ENCODE peak calls at places on chromosomes 2 and 18, in four cellular contexts. S is kidney, Q is A673, Z is adrenal gland. L is an unnamed sample. For H3K9me3, the result is how much of the 10 kb centered on the place peaks cover.

GRCh38 chr2:3971313-3972192 is 268.2 kb downstream of the DCDC2C start:
- DNase-seq in S (no peak), Q (no peak), Z (no peak), L (no peak)

GRCh38 chr18:77316641-77317040 is 67.0 kb downstream of the GALR1 start:
- DNase-seq in S (no peak), Q (no peak), Z (no peak), L (no peak)

GRCh38 chr2:37604716-37605115 is 66.7 kb downstream of the CDC42EP3 start:
- DNase-seq in S (no peak), Q (no peak), Z (no peak), L (no peak)

GRCh38 chr2:37365669-37366068 is 21.2 kb downstream of the QPCT start:
- DNase-seq in S (no peak), Q (no peak), Z (no peak), L (no peak)

GRCh38 chr2:69291004-69291650 is 95.9 kb downstream of the GFPT1 start:
- DNase-seq in S (no peak), Q (no peak), Z (peak), L (no peak)

GRCh38 chr2:121298476-121298875 is 13.5 kb upstream of the TFCP2L1 start:
- DNase-seq in S (no peak), Q (no peak), Z (no peak), L (no peak)

GRCh38 chr2:199440118-199440517 is 17.6 kb downstream of the SATB2 start:
- DNase-seq in S (no peak), Q (peak), Z (no peak), L (no peak)

GRCh38 chr2:144498215-144498614 is 21.7 kb downstream of the ZEB2 start:
- DNase-seq in S (no peak), Q (no peak), Z (no peak), L (no peak)

GRCh38 chr2:8086796-8087479 is 594.9 kb upstream of the ID2 start:
- DNase-seq in S (no peak), Q (no peak), Z (peak), L (no peak)

GRCh38 chr2:152247337-152247695 is 71.8 kb upstream of the STAM2 start:
- DNase-seq in S (no peak), Q (no peak), Z (no peak), L (no peak)

GRCh38 chr2:140154711-140155110 is 1374.5 kb upstream of the NXPH2 start:
- DNase-seq in S (no peak), Q (no peak), Z (no peak), L (no peak)

GRCh38 chr18:12274793-12275192 is 20.6 kb downstream of the CIDEA start:
- DNase-seq in S (no peak), Q (no peak), Z (no peak), L (no peak)

GRCh38 chr2:42196403-42197267 is 27.5 kb downstream of the EML4 start:
- DNase-seq in S (no peak), Q (peak), Z (peak), L (no peak)

GRCh38 chr2:64793701-64794100 is 140.0 kb upstream of the SERTAD2 start:
- DNase-seq in S (no peak), Q (no peak), Z (no peak), L (no peak)

GRCh38 chr2:174325932-174326879 is 8.5 kb upstream of the SP9 start:
- DNase-seq in S (peak), Q (no peak), Z (peak), L (peak)

GRCh38 chr2:239555566-239555895 is 154.7 kb upstream of the HDAC4 start:
- DNase-seq in S (no peak), Q (no peak), Z (no peak), L (no peak)

GRCh38 chr2:8676191-8676914 is 5.5 kb upstream of the ID2 start:
- DNase-seq in S (peak), Q (peak), Z (peak), L (peak)

GRCh38 chr18:24071029-24071428 is 56.5 kb downstream of the TTC39C start:
- DNase-seq in S (no peak), Q (no peak), Z (no peak), L (no peak)

GRCh38 chr2:145484443-145485086 is 964.6 kb upstream of the ZEB2 start:
- DNase-seq in S (no peak), Q (no peak), Z (no peak), L (no peak)

GRCh38 chr2:2892892-2893291 is 484.7 kb downstream of the EIPR1 start:
- DNase-seq in S (no peak), Q (no peak), Z (no peak), L (no peak)

GRCh38 chr2:224151161-224151560 is 112.1 kb upstream of the SERPINE2 start:
- DNase-seq in S (no peak), Q (no peak), Z (no peak), L (no peak)

GRCh38 chr18:1018211-1018651 is 113.6 kb downstream of the ADCYAP1 start:
- DNase-seq in S (no peak), Q (no peak), Z (no peak), L (no peak)

GRCh38 chr2:102660574-102660973 is 41.2 kb downstream of the SLC9A2 start:
- DNase-seq in S (no peak), Q (no peak), Z (no peak), L (no peak)

GRCh38 chr2:119693967-119694366 is 15.0 kb downstream of the TMEM177 start:
- DNase-seq in S (no peak), Q (no peak), Z (no peak), L (no peak)

GRCh38 chr2:54903736-54904554 is 146.3 kb downstream of the RTN4 start:
- DNase-seq in S (no peak), Q (peak), Z (peak), L (peak)

GRCh38 chr2:48218169-48218568 is 311.8 kb upstream of the STON1 start:
- DNase-seq in S (no peak), Q (no peak), Z (no peak), L (no peak)

GRCh38 chr2:74576830-74577229 is 22.3 kb downstream of the DOK1 start:
- DNase-seq in S (no peak), Q (no peak), Z (peak), L (no peak)

GRCh38 chr2:56448999-56449431 is 265.2 kb downstream of the CCDC85A start:
- DNase-seq in S (peak), Q (no peak), Z (no peak), L (no peak)

GRCh38 chr2:74142340-74142739 is 5.4 kb downstream of the BOLA3 start:
- DNase-seq in S (no peak), Q (peak), Z (no peak), L (no peak)

GRCh38 chr2:97702731-97703470 is 10.5 kb upstream of the ZAP70 start:
- DNase-seq in S (no peak), Q (peak), Z (no peak), L (no peak)

GRCh38 chr18:44887227-44887631 is 206.5 kb downstream of the SETBP1 start:
- DNase-seq in S (no peak), Q (peak), Z (no peak), L (no peak)

GRCh38 chr2:54422072-54422581 is 34.0 kb upstream of the SPTBN1 start:
- DNase-seq in S (no peak), Q (no peak), Z (no peak), L (no peak)

GRCh38 chr2:3487432-3487831 is 31.9 kb downstream of the ADI1 start:
- DNase-seq in S (no peak), Q (no peak), Z (no peak), L (no peak)

GRCh38 chr18:21112140-21112473 is 494 bp upstream of the ROCK1 start:
- DNase-seq in S (peak), Q (peak), Z (no peak), L (no peak)

GRCh38 chr2:230927711-230928341 is 2.8 kb upstream of the GPR55 start:
- DNase-seq in S (no peak), Q (no peak), Z (no peak), L (no peak)

GRCh38 chr2:239544141-239544800 is 143.5 kb upstream of the HDAC4 start:
- DNase-seq in S (no peak), Q (no peak), Z (no peak), L (no peak)

GRCh38 chr18:62737474-62737873 is 22.1 kb downstream of the PHLPP1 start:
- DNase-seq in S (no peak), Q (no peak), Z (no peak), L (no peak)

GRCh38 chr18:75607701-75608100 is 180.2 kb upstream of the SMIM21 start:
- DNase-seq in S (no peak), Q (no peak), Z (no peak), L (no peak)

DNA sequence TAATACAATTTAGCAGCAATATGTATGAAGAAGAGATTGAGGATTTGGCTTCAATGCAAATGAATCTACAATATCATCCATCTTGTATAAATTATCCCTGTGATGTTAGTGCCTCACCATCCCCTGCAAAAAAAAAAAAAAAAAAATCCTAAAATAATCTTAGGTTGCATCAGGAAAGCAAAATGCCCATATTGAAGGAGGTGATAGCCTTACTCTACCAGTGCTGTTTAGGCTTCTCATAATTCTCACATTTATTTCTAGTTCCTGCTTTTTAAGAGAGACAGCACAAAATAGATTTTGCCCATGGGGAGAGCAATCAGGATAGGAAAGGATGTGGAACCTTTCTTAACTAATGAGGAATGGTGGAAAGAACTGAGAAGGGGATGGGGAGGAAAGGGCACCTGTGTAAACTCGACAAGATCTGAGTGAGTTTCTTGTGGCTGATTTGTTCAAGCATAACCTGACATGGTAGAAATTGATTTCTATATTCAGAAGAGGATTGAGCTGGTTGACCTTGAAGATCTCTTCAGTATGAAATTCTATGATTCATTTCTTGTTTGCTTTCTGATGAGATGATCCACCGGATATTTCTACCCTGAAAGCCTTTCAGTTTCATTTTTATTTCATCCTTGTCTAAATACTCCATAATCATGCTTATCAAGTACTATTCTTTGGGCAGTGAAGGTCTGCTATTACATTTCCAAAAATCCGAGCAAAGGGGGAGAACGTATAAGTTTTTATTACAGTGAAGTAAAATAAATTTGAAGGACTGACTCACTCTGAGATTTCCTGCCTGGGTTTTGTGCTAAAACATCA is 391.2 kb downstream of the PTPRM start:
- DNase-seq in S (no peak), Q (no peak), Z (no peak), L (no peak)
- H3K4me3 ChIP-seq in S (no peak), Q (no peak), Z (no peak), L (no peak)

GRCh38 chr2:190280565-190281330 is 38.9 kb downstream of the HIBCH start:
- DNase-seq in S (no peak), Q (no peak), Z (no peak), L (no peak)
- TF ChIP-seq CTCF in S (no peak), Q (no peak), Z (no peak), L (no peak)

DNA sequence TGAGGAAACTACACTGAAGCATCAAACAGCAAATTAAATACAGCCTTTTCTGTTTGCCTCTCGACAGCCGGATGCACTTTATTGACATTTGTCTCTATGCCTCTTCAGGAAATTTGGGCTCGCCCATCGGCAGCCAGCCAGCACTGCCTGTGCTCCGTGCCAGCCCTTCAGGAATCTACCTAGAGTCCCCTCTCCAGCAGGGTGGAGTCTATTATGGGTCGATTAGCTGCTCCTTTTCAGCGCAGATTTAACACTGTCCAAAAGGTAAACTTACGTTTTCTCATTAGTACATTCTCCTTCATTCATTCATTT is 91.5 kb downstream of the MYCN start:
- DNase-seq in S (no peak), Q (peak), Z (no peak), L (no peak)
- H3K9me3 ChIP-seq in S (under half), Q (under half), Z (under half), L (under half)

GRCh38 chr18:11175266-11175947 is 26.0 kb upstream of the PIEZO2 start:
- DNase-seq in S (no peak), Q (no peak), Z (no peak), L (no peak)
- H3K4me3 ChIP-seq in S (no peak), Q (no peak), Z (no peak), L (no peak)

DNA sequence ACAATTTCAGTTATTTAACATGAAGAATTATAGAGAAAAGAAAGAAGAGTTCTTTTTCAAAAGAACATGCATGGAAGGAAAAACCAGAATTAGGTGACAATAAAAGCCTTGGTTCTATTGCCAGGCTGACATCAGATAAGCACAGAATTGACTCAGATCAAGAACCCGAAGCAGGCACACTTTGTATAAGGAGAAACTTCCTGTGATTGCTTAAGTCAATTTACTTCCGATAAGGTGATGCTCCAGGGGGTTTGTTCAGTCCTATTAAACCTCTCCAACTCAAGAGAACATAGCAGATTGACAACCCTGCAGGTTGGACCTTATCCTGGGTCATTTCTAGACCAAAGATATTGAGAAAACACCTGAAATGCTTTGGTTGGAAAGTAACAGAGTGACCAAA is 31.4 kb downstream of the GAREM1 start:
- DNase-seq in S (no peak), Q (no peak), Z (no peak), L (no peak)
- TF ChIP-seq CTCF in S (no peak), Q (no peak), Z (no peak), L (no peak)

GRCh38 chr2:84362541-84362940 is 96.5 kb downstream of the SUCLG1 start:
- DNase-seq in S (no peak), Q (no peak), Z (no peak), L (no peak)
- H3K9me3 ChIP-seq in S (under half), Q (under half), Z (under half), L (under half)

GRCh38 chr2:159617080-159617479 is 732 bp upstream of the BAZ2B start:
- DNase-seq in S (no peak), Q (no peak), Z (no peak), L (no peak)
- H3K4me3 ChIP-seq in S (peak), Q (peak), Z (peak), L (peak)